ENCODE peak calls at places on chromosomes 11 and 22, in eight cellular contexts. A, R, G, W, B, T, Z and N are unnamed samples. For H3K4me1, the result is how much of the 10 kb centered on the place peaks cover.

GRCh38 chr11:134313821-134314607 is 17.8 kb upstream of the GLB1L2 start:
- DNase-seq in A (no peak), R (no peak), G (no peak), W (peak), B (no peak), T (no peak), Z (no peak), N (no peak)

GRCh38 chr11:57461841-57462489 is 1.6 kb downstream of the RTN4RL2 start:
- DNase-seq in A (no peak), R (no peak), G (no peak), W (no peak), B (no peak), T (no peak), Z (no peak), N (no peak)

GRCh38 chr11:110509485-110509884 is 79.7 kb downstream of the FDX1 start:
- DNase-seq in A (no peak), R (no peak), G (no peak), W (no peak), B (no peak), T (no peak), Z (no peak), N (no peak)

GRCh38 chr22:45552580-45553332 is 50.1 kb downstream of the FBLN1 start:
- DNase-seq in A (peak), R (peak), G (no peak), W (no peak), B (peak), T (no peak), Z (no peak), N (peak)

GRCh38 chr11:93477684-93478234 is 65.4 kb downstream of the SMCO4 start:
- DNase-seq in A (no peak), R (peak), G (no peak), W (no peak), B (no peak), T (no peak), Z (no peak), N (peak)

GRCh38 chr11:102046841-102047240 is 396 bp upstream of the CFAP300 start:
- DNase-seq in A (no peak), R (peak), G (no peak), W (no peak), B (no peak), T (no peak), Z (no peak), N (no peak)

GRCh38 chr11:2400761-2401435 is 348 bp downstream of the TSSC4 start:
- DNase-seq in A (no peak), R (no peak), G (no peak), W (no peak), B (no peak), T (no peak), Z (no peak), N (no peak)

GRCh38 chr11:36361901-36362391 is 65.9 kb downstream of the PRR5L start:
- DNase-seq in A (no peak), R (peak), G (no peak), W (no peak), B (peak), T (no peak), Z (peak), N (peak)

GRCh38 chr11:100890779-100891178 is 203.7 kb downstream of the ARHGAP42 start:
- DNase-seq in A (no peak), R (peak), G (no peak), W (no peak), B (no peak), T (no peak), Z (no peak), N (no peak)

GRCh38 chr11:107721207-107721606 is 9.4 kb upstream of the SLN start:
- DNase-seq in A (no peak), R (no peak), G (no peak), W (no peak), B (no peak), T (no peak), Z (no peak), N (no peak)

GRCh38 chr11:8262552-8263108 is 1.0 kb downstream of the LMO1 start:
- DNase-seq in A (peak), R (peak), G (no peak), W (peak), B (no peak), T (no peak), Z (no peak), N (peak)

GRCh38 chr11:128599729-128600128 is 12.4 kb upstream of the ETS1 start:
- DNase-seq in A (no peak), R (peak), G (no peak), W (no peak), B (no peak), T (no peak), Z (no peak), N (no peak)

GRCh38 chr11:115170133-115170815 is 333.9 kb downstream of the CADM1 start:
- DNase-seq in A (no peak), R (no peak), G (no peak), W (no peak), B (no peak), T (no peak), Z (peak), N (peak)

GRCh38 chr11:1290052-1291040 is 19.1 kb downstream of the TOLLIP start:
- DNase-seq in A (no peak), R (no peak), G (no peak), W (peak), B (no peak), T (no peak), Z (no peak), N (no peak)

GRCh38 chr22:26585104-26585790 is 4.7 kb downstream of the TPST2 start:
- DNase-seq in A (peak), R (peak), G (no peak), W (no peak), B (peak), T (no peak), Z (peak), N (peak)

GRCh38 chr22:39522567-39523300 is 2.4 kb downstream of the ATF4 start:
- DNase-seq in A (peak), R (peak), G (no peak), W (peak), B (no peak), T (no peak), Z (peak), N (peak)

GRCh38 chr11:63814383-63814736 is 1.1 kb downstream of the SPINDOC start:
- DNase-seq in A (no peak), R (no peak), G (no peak), W (no peak), B (no peak), T (no peak), Z (no peak), N (no peak)

GRCh38 chr11:117039897-117040296 is 58.3 kb downstream of the SIK3 start:
- DNase-seq in A (no peak), R (peak), G (no peak), W (no peak), B (no peak), T (no peak), Z (no peak), N (no peak)

GRCh38 chr11:121570453-121570852 is 117.7 kb upstream of the SORL1-AS1 start:
- DNase-seq in A (no peak), R (no peak), G (no peak), W (no peak), B (no peak), T (no peak), Z (no peak), N (no peak)

DNA sequence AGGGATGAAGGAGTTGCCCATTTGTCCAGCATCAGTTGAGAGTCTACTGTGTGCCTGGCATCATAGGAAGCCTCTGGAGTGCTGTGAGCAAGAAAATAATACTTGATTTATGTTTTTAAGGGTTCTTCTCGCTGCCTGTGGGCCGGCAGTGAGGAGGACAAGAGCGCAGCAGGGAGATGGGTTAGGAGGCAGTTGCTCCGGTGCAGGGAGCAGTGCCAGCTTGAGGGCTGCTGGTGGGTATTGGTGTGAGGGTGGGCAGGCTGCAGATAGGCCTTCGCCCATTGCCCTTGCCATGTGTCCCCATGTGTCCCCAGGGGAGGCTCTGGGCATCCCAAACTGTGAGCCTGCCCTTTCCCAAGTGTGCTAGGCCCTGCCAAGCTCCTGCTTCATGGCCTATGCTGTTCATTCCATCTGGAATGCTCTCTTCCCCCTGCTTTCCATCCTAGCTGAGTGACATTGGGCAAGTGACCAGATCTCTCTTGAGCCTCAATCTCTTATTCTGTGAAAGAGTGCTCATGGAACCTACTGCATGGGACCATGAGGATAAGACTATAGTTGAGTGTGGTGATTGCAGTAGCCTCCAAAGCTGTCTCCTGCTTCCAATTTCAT is 19.8 kb downstream of the BMAL1 start:
- DNase-seq in A (no peak), R (no peak), G (no peak), W (no peak), B (no peak), T (no peak), Z (no peak), N (no peak)
- H3K4me3 ChIP-seq in A (no peak), R (no peak), G (no peak), W (no peak), B (no peak), T (no peak), Z (no peak), N (no peak)

GRCh38 chr22:37508431-37508963 is 10.7 kb downstream of the CARD10 start:
- DNase-seq in A (peak), R (no peak), G (no peak), W (no peak), B (no peak), T (no peak), Z (no peak), N (no peak)
- H3K4me1 ChIP-seq in A (under half), R (under half), G (under half), W (under half), B (under half), T (under half), Z (half or more), N (under half)

DNA sequence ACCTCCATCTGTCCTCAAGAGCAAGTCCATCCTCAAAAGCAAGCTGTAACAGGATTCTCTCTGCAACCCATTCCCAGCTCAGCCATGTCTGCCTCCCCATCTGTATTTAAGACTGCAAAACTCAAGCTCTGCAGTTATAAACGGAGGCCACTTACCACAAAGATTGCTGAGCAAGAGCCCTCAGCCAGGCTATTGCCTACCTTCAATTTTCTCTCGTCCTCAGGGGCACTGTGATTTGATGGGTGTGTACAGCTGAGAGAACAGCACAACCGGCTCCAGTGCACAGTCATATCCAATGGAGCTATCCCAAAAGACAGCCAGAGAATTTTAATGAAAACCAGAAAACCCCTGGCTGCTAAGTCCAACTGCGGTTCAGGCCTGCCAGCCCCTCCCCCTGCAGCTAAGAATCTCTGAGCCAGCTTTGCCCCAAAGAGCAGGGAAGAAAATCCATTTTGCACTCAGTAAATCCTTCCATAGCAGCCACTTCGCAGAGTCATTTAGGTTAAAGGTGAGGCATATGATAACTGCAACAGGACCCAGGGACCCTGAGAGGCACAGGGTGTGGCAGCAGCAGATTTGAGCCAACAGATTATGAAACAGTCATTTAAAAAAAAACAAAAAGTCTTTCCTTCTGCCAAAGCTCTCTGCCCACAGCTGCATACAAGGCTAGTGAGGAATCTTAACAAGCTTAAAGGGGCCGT is 37.6 kb downstream of the RAB30 start:
- DNase-seq in A (peak), R (peak), G (no peak), W (no peak), B (peak), T (no peak), Z (no peak), N (peak)
- H3K27ac ChIP-seq in A (peak), R (peak), G (no peak), W (no peak), B (peak), T (no peak), Z (peak), N (peak)

GRCh38 chr11:44356351-44356750 is 46.4 kb upstream of the ALX4 start:
- DNase-seq in A (no peak), R (no peak), G (no peak), W (no peak), B (no peak), T (no peak), Z (no peak), N (no peak)

GRCh38 chr11:44358713-44359112 is 48.8 kb upstream of the ALX4 start:
- DNase-seq in A (no peak), R (no peak), G (no peak), W (no peak), B (no peak), T (no peak), Z (no peak), N (no peak)

GRCh38 chr11:44361883-44362282 is 51.9 kb upstream of the ALX4 start:
- DNase-seq in A (no peak), R (no peak), G (no peak), W (no peak), B (no peak), T (no peak), Z (no peak), N (no peak)

GRCh38 chr11:44363116-44363515 is 53.2 kb upstream of the ALX4 start:
- DNase-seq in A (no peak), R (no peak), G (no peak), W (no peak), B (no peak), T (no peak), Z (no peak), N (no peak)

GRCh38 chr11:44357734-44358133 is 47.8 kb upstream of the ALX4 start:
- DNase-seq in A (no peak), R (no peak), G (no peak), W (no peak), B (no peak), T (no peak), Z (no peak), N (no peak)
- H3K4me3 ChIP-seq in A (no peak), R (no peak), G (no peak), W (no peak), B (no peak), T (no peak), Z (no peak), N (no peak)

DNA sequence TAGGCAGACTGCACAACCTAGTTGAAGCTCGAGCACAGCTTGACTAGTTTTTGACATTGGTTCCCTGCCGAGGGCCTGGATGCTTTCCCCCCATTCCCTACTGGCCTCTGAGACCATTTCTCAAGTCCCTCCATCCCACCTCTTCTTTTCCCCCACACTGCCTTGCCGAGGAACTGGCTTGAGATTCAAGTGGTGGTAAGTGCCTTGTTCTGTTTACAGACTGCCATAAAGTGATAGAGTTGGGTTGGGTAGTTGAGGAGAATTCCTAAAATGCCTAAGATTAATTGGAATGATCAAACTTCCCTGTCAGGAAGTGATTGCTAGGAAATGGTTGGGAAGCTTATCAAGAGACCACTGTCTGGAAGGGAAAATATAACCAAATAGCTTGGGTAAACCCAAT is 16.2 kb downstream of the MRPL16 start:
- DNase-seq in A (no peak), R (no peak), G (no peak), W (no peak), B (no peak), T (no peak), Z (no peak), N (no peak)
- H3K4me1 ChIP-seq in A (under half), R (under half), G (under half), W (under half), B (under half), T (under half), Z (under half), N (under half)

DNA sequence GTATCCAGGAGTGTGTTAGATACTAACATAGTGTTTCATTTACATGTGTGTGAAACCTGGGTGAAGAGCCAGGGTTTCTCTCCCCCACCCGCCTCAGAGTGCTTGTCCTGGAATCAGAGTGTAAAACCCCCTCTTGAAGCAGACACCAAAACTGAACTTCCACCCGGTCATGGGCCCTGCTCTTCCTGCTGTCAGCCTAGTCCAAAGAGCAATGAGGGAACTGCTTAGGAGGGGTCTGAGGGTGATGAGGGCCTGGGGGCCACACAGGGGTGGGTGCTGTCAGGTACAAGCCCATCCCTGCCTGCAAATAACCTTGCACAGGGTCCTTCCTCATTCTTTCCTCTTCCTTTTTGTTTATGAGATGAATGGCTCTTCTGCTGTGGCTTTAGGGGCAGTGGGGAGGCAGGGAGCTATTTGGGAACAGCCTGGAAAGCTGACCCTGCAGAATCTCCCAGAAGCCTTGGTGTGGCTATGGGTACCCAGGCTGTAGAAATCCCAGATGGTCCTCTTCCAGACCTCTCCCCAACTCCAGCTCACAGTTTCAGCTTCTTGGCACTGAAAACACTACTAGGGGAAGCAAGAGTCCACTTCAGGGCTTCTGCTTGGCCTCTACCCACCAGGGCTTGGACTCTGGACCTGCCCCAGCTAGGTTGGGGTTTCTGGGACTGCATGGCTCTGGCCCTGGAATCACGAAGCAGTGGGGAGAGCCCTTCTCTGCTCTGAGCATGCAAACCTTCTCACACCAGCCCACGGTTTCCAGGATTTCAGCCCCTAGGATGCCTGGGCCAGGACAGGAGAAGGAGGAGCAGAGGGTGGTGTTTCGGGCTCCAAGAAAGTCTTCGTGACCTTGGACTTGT is 8.5 kb downstream of the BATF2 start:
- DNase-seq in A (no peak), R (no peak), G (no peak), W (no peak), B (no peak), T (no peak), Z (no peak), N (no peak)
- H3K27ac ChIP-seq in A (no peak), R (no peak), G (no peak), W (no peak), B (no peak), T (no peak), Z (no peak), N (no peak)